ENCODE peak calls at places on chromosomes 12 and 14, in seven cellular contexts. One of them, this sample, is unnamed.

GRCh38 chr12:53495903-53496751 is 3.1 kb downstream of the MAP3K12 start:
- DNase-seq in pancreas: no peak
- DNase-seq in fibroblast of lung: peak
- DNase-seq in A549: peak
- DNase-seq in transverse colon: peak
- DNase-seq in right lobe of liver: no peak
- DNase-seq in left lung: peak
- DNase-seq in this sample: peak

GRCh38 chr12:19248929-19249602 is 119.5 kb downstream of the PLEKHA5 start:
- DNase-seq in pancreas: no peak
- DNase-seq in fibroblast of lung: peak
- DNase-seq in A549: no peak
- DNase-seq in transverse colon: no peak
- DNase-seq in right lobe of liver: no peak
- DNase-seq in left lung: no peak
- DNase-seq in this sample: no peak

GRCh38 chr14:22276913-22277816 is 311.9 kb downstream of the DAD1 start:
- DNase-seq in pancreas: no peak
- DNase-seq in fibroblast of lung: peak
- DNase-seq in A549: no peak
- DNase-seq in transverse colon: no peak
- DNase-seq in right lobe of liver: no peak
- DNase-seq in left lung: no peak
- DNase-seq in this sample: no peak

GRCh38 chr12:47754126-47754525 is 4.6 kb downstream of the RAPGEF3 start:
- DNase-seq in pancreas: no peak
- DNase-seq in fibroblast of lung: no peak
- DNase-seq in A549: no peak
- DNase-seq in transverse colon: no peak
- DNase-seq in right lobe of liver: no peak
- DNase-seq in left lung: no peak
- DNase-seq in this sample: no peak

GRCh38 chr14:73258845-73259611 is 21.7 kb downstream of the PAPLN start:
- DNase-seq in pancreas: no peak
- DNase-seq in fibroblast of lung: no peak
- DNase-seq in A549: no peak
- DNase-seq in transverse colon: no peak
- DNase-seq in right lobe of liver: no peak
- DNase-seq in left lung: no peak
- DNase-seq in this sample: no peak

GRCh38 chr14:61749867-61750266 is 12.4 kb upstream of the SNAPC1 start:
- DNase-seq in pancreas: no peak
- DNase-seq in fibroblast of lung: no peak
- DNase-seq in A549: peak
- DNase-seq in transverse colon: peak
- DNase-seq in right lobe of liver: no peak
- DNase-seq in left lung: no peak
- DNase-seq in this sample: no peak

GRCh38 chr12:21655594-21655993 is 2.0 kb downstream of the LDHB start:
- DNase-seq in pancreas: no peak
- DNase-seq in fibroblast of lung: no peak
- DNase-seq in A549: no peak
- DNase-seq in transverse colon: no peak
- DNase-seq in right lobe of liver: no peak
- DNase-seq in left lung: no peak
- DNase-seq in this sample: no peak

GRCh38 chr14:45253754-45254300 is 825 bp upstream of the MIS18BP1 start:
- DNase-seq in pancreas: peak
- DNase-seq in fibroblast of lung: peak
- DNase-seq in A549: peak
- DNase-seq in transverse colon: peak
- DNase-seq in right lobe of liver: peak
- DNase-seq in left lung: peak
- DNase-seq in this sample: no peak

GRCh38 chr14:102015045-102015685 is 50.8 kb downstream of the DYNC1H1 start:
- DNase-seq in pancreas: no peak
- DNase-seq in fibroblast of lung: no peak
- DNase-seq in A549: no peak
- DNase-seq in transverse colon: no peak
- DNase-seq in right lobe of liver: no peak
- DNase-seq in left lung: no peak
- DNase-seq in this sample: no peak

GRCh38 chr14:74653386-74654138 is 41.5 kb upstream of the LTBP2 start:
- DNase-seq in pancreas: no peak
- DNase-seq in fibroblast of lung: peak
- DNase-seq in A549: no peak
- DNase-seq in transverse colon: no peak
- DNase-seq in right lobe of liver: no peak
- DNase-seq in left lung: no peak
- DNase-seq in this sample: no peak
- H3K27ac ChIP-seq in pancreas: no peak
- H3K27ac ChIP-seq in fibroblast of lung: no peak
- H3K27ac ChIP-seq in A549: peak
- H3K27ac ChIP-seq in transverse colon: no peak
- H3K27ac ChIP-seq in right lobe of liver: no peak
- H3K27ac ChIP-seq in left lung: no peak
- H3K27ac ChIP-seq in this sample: no peak

GRCh38 chr12:23502259-23502658 is 447.2 kb downstream of the SOX5 start:
- DNase-seq in pancreas: no peak
- DNase-seq in fibroblast of lung: no peak
- DNase-seq in A549: no peak
- DNase-seq in transverse colon: no peak
- DNase-seq in right lobe of liver: no peak
- DNase-seq in left lung: no peak
- DNase-seq in this sample: no peak

GRCh38 chr12:23503544-23503943 is 445.9 kb downstream of the SOX5 start:
- DNase-seq in pancreas: no peak
- DNase-seq in fibroblast of lung: no peak
- DNase-seq in A549: no peak
- DNase-seq in transverse colon: no peak
- DNase-seq in right lobe of liver: no peak
- DNase-seq in left lung: no peak
- DNase-seq in this sample: no peak

GRCh38 chr12:23504641-23505399 is 444.6 kb downstream of the SOX5 start:
- DNase-seq in pancreas: no peak
- DNase-seq in fibroblast of lung: no peak
- DNase-seq in A549: no peak
- DNase-seq in transverse colon: no peak
- DNase-seq in right lobe of liver: no peak
- DNase-seq in left lung: no peak
- DNase-seq in this sample: no peak

GRCh38 chr12:23504043-23504442 is 445.4 kb downstream of the SOX5 start:
- DNase-seq in pancreas: no peak
- DNase-seq in fibroblast of lung: no peak
- DNase-seq in A549: no peak
- DNase-seq in transverse colon: no peak
- DNase-seq in right lobe of liver: no peak
- DNase-seq in left lung: no peak
- DNase-seq in this sample: no peak
- H3K27ac ChIP-seq in pancreas: no peak
- H3K27ac ChIP-seq in fibroblast of lung: no peak
- H3K27ac ChIP-seq in A549: no peak
- H3K27ac ChIP-seq in transverse colon: no peak
- H3K27ac ChIP-seq in right lobe of liver: no peak
- H3K27ac ChIP-seq in left lung: no peak
- H3K27ac ChIP-seq in this sample: no peak

GRCh38 chr14:24369907-24370687 is 2.1 kb downstream of the NFATC4 start:
- DNase-seq in pancreas: no peak
- DNase-seq in fibroblast of lung: no peak
- DNase-seq in A549: no peak
- DNase-seq in transverse colon: no peak
- DNase-seq in right lobe of liver: no peak
- DNase-seq in left lung: no peak
- DNase-seq in this sample: no peak
- H3K27ac ChIP-seq in pancreas: no peak
- H3K27ac ChIP-seq in fibroblast of lung: no peak
- H3K27ac ChIP-seq in A549: no peak
- H3K27ac ChIP-seq in transverse colon: no peak
- H3K27ac ChIP-seq in right lobe of liver: no peak
- H3K27ac ChIP-seq in left lung: no peak
- H3K27ac ChIP-seq in this sample: no peak

GRCh38 chr14:88554458-88555286 is at the start of gene PTPN21:
- DNase-seq in pancreas: peak
- DNase-seq in fibroblast of lung: peak
- DNase-seq in A549: peak
- DNase-seq in transverse colon: peak
- DNase-seq in right lobe of liver: peak
- DNase-seq in left lung: peak
- DNase-seq in this sample: no peak

GRCh38 chr14:88551936-88552565 is 2.8 kb downstream of the PTPN21 start:
- DNase-seq in pancreas: peak
- DNase-seq in fibroblast of lung: peak
- DNase-seq in A549: no peak
- DNase-seq in transverse colon: no peak
- DNase-seq in right lobe of liver: peak
- DNase-seq in left lung: no peak
- DNase-seq in this sample: no peak

GRCh38 chr14:88556581-88556980 is 1.8 kb upstream of the PTPN21 start:
- DNase-seq in pancreas: no peak
- DNase-seq in fibroblast of lung: peak
- DNase-seq in A549: no peak
- DNase-seq in transverse colon: no peak
- DNase-seq in right lobe of liver: no peak
- DNase-seq in left lung: no peak
- DNase-seq in this sample: no peak

GRCh38 chr14:88552859-88553258 is 1.9 kb downstream of the PTPN21 start:
- DNase-seq in pancreas: no peak
- DNase-seq in fibroblast of lung: no peak
- DNase-seq in A549: no peak
- DNase-seq in transverse colon: no peak
- DNase-seq in right lobe of liver: no peak
- DNase-seq in left lung: no peak
- DNase-seq in this sample: no peak

DNA sequence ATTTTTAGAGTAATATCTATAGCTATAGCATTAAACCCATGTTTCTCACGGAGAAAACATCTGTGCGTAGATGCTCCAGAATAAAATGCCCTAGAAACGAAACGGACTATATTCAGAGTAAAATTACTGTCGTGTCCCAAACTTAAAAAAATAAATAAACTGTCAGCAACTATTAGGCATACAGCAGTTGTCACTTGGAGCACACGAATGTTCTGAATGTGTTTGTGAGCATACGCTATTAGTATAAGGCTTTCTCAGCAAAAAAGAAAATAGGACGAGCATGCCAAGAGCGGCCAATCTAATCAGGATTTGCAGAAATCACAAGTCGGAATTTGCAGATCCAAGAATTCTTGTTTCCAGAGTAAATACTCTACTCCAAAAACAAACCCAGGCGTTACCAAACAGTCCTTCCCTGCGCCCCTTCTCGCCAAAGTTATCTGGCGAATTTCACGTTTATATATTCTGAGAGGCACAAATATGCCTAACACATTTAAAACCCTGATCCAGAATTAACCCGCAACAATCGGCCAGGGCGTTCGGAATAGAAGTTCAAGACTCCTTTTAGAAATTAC is 835 bp downstream of the PTPN21 start:
- DNase-seq in pancreas: no peak
- DNase-seq in fibroblast of lung: peak
- DNase-seq in A549: no peak
- DNase-seq in transverse colon: no peak
- DNase-seq in right lobe of liver: no peak
- DNase-seq in left lung: no peak
- DNase-seq in this sample: no peak
- H3K27ac ChIP-seq in pancreas: peak
- H3K27ac ChIP-seq in fibroblast of lung: peak
- H3K27ac ChIP-seq in A549: peak
- H3K27ac ChIP-seq in transverse colon: peak
- H3K27ac ChIP-seq in right lobe of liver: peak
- H3K27ac ChIP-seq in left lung: peak
- H3K27ac ChIP-seq in this sample: no peak

DNA sequence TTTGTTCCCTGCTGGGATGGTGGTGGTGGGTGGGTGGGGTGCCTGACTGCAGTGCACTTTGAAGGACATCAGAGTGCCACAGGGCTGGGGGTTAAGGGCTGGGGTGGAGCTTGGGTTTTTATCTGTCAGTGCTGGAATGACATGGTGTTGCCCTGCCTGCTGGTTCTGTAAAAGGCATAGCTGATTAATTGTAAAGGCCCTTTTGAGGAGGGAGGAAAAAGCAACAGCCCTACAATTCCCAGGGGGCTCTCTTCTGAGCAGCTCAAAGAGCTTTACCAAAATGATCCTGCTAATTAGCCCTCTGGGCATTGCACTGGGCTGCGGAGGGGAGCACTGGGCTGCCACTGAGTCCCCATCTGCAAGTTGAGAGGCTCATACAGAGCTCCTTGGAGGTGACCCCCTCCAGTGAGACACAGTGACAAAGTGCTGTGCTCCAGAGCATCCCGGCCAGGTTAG is 21.2 kb downstream of the PLEKHG3 start:
- DNase-seq in pancreas: no peak
- DNase-seq in fibroblast of lung: no peak
- DNase-seq in A549: no peak
- DNase-seq in transverse colon: no peak
- DNase-seq in right lobe of liver: peak
- DNase-seq in left lung: no peak
- DNase-seq in this sample: no peak
- H3K27ac ChIP-seq in pancreas: no peak
- H3K27ac ChIP-seq in fibroblast of lung: no peak
- H3K27ac ChIP-seq in A549: peak
- H3K27ac ChIP-seq in transverse colon: peak
- H3K27ac ChIP-seq in right lobe of liver: no peak
- H3K27ac ChIP-seq in left lung: no peak
- H3K27ac ChIP-seq in this sample: no peak

DNA sequence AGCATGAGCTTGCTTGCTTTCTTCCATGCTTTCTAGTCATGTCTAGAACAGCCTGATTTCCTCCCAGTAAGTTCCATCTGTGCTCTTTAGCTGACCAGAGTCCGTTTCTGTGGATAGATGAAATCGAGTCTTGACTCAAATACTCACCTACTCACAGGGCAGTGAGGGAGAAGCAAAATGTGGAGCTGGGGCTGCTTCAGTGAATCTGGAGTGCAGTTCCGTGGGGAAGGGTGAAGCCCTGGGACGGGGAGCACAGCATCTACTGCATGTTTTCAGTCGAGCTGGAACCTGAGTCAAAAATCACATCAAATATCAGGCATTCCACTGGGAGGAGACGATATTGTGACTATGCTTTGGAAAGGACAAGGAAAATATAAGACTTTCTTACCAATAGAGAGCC is 70.3 kb upstream of the PRMT8 start:
- DNase-seq in pancreas: no peak
- DNase-seq in fibroblast of lung: no peak
- DNase-seq in A549: no peak
- DNase-seq in transverse colon: no peak
- DNase-seq in right lobe of liver: no peak
- DNase-seq in left lung: no peak
- DNase-seq in this sample: no peak
- H3K27ac ChIP-seq in pancreas: no peak
- H3K27ac ChIP-seq in fibroblast of lung: no peak
- H3K27ac ChIP-seq in A549: no peak
- H3K27ac ChIP-seq in transverse colon: no peak
- H3K27ac ChIP-seq in right lobe of liver: no peak
- H3K27ac ChIP-seq in left lung: no peak
- H3K27ac ChIP-seq in this sample: no peak

This sample was measured in AG04450.